ENCODE peak calls at places on chromosome 2, in six cellular contexts. G, S, H, Y, C and B are unnamed samples.

GRCh38 chr2:16774980-16775963 is 109.6 kb upstream of the CYRIA start:
- DNase-seq in G (no peak), S (peak; percentile 19), H (no peak), Y (no peak), C (no peak), B (no peak)

GRCh38 chr2:10097352-10098148 is 17.3 kb upstream of the CYS1 start:
- DNase-seq in G (no peak), S (peak; percentile 67), H (peak; percentile 68), Y (no peak), C (peak; percentile 48), B (no peak)

GRCh38 chr2:237491515-237492118 is 4.6 kb downstream of the MLPH start:
- DNase-seq in G (no peak), S (no peak), H (no peak), Y (no peak), C (no peak), B (no peak)

GRCh38 chr2:118269408-118270051 is 181.3 kb downstream of the INSIG2 start:
- DNase-seq in G (no peak), S (no peak), H (no peak), Y (no peak), C (no peak), B (no peak)

GRCh38 chr2:165192729-165193128 is 11.1 kb downstream of the SCN3A start:
- DNase-seq in G (no peak), S (no peak), H (no peak), Y (no peak), C (no peak), B (no peak)

GRCh38 chr2:11598228-11598731 is 64.4 kb downstream of the GREB1 start:
- DNase-seq in G (no peak), S (no peak), H (no peak), Y (no peak), C (no peak), B (no peak)

GRCh38 chr2:74079522-74080341 is 68.0 kb downstream of the BOLA3 start:
- DNase-seq in G (no peak), S (no peak), H (no peak), Y (no peak), C (no peak), B (no peak)

GRCh38 chr2:235649418-235649817 is 155.6 kb downstream of the AGAP1 start:
- DNase-seq in G (no peak), S (no peak), H (no peak), Y (no peak), C (no peak), B (no peak)

GRCh38 chr2:9149726-9150567 is 56.7 kb upstream of the ASAP2 start:
- DNase-seq in G (no peak), S (no peak), H (no peak), Y (no peak), C (no peak), B (no peak)

GRCh38 chr2:1613731-1614354 is 130.5 kb downstream of the PXDN start:
- DNase-seq in G (no peak), S (peak; percentile 54), H (peak; percentile 47), Y (no peak), C (no peak), B (no peak)

GRCh38 chr2:171160630-171161424 is at the start of gene TLK1:
- DNase-seq in G (peak; percentile 80), S (peak; percentile 72), H (peak; percentile 70), Y (peak; percentile 74), C (peak; percentile 82), B (peak; percentile 78)

GRCh38 chr2:72915907-72916742 is 1.2 kb upstream of the EMX1 start:
- DNase-seq in G (no peak), S (peak; percentile 42), H (no peak), Y (no peak), C (peak; percentile 59), B (peak; percentile 46)

GRCh38 chr2:230589497-230590015 is 123.1 kb upstream of the CAB39 start:
- DNase-seq in G (peak; percentile 73), S (no peak), H (no peak), Y (no peak), C (no peak), B (no peak)

GRCh38 chr2:196798980-196799379 is 503 bp downstream of the GTF3C3 start:
- DNase-seq in G (no peak), S (peak; percentile 10), H (no peak), Y (no peak), C (no peak), B (no peak)

GRCh38 chr2:34234823-34235222 is 635.7 kb upstream of the FAM98A start:
- DNase-seq in G (no peak), S (no peak), H (no peak), Y (no peak), C (no peak), B (no peak)

GRCh38 chr2:146523218-146523617 is 1321.6 kb upstream of the ACVR2A start:
- DNase-seq in G (no peak), S (peak; percentile 30), H (no peak), Y (no peak), C (no peak), B (no peak)

GRCh38 chr2:201254331-201254730 is 6.0 kb upstream of the CASP8 start:
- DNase-seq in G (no peak), S (peak; percentile 86), H (no peak), Y (no peak), C (no peak), B (peak; percentile 54)